ENCODE peak calls at places on chromosomes 16 and 17, in six cellular contexts. W, E, Q, B, F and D are unnamed samples.

GRCh38 chr16:89958068-89958467 is 9.5 kb downstream of the DEF8 start:
- DNase-seq in W (no peak), E (no peak), Q (peak; percentile 31), B (no peak), F (peak; percentile 64), D (peak; percentile 94)

GRCh38 chr16:87856796-87857228 is 12.5 kb downstream of the SLC7A5 start:
- DNase-seq in W (no peak), E (peak; percentile 31), Q (peak; percentile 32), B (no peak), F (no peak), D (no peak)

GRCh38 chr17:81251943-81252301 is 12.8 kb downstream of the NDUFAF8 start:
- DNase-seq in W (no peak), E (no peak), Q (no peak), B (no peak), F (no peak), D (no peak)

GRCh38 chr17:78422267-78422605 is 43.8 kb downstream of the PGS1 start:
- DNase-seq in W (no peak), E (no peak), Q (no peak), B (no peak), F (no peak), D (no peak)

GRCh38 chr16:48271728-48272127 is 24.4 kb upstream of the ABCC11 start:
- DNase-seq in W (no peak), E (no peak), Q (no peak), B (no peak), F (no peak), D (no peak)

GRCh38 chr16:56977256-56977655 is 12.1 kb upstream of the NLRC5 start:
- DNase-seq in W (no peak), E (no peak), Q (no peak), B (no peak), F (no peak), D (no peak)

GRCh38 chr17:57541472-57542394 is 203.4 kb downstream of the CCDC182 start:
- DNase-seq in W (peak; percentile 63), E (no peak), Q (peak; percentile 56), B (no peak), F (peak; percentile 57), D (no peak)

GRCh38 chr16:59198487-59198886 is 464.4 kb upstream of the GOT2 start:
- DNase-seq in W (no peak), E (no peak), Q (no peak), B (no peak), F (no peak), D (no peak)